ENCODE peak calls at places on chromosomes 7 and 10, in nine cellular contexts. D is tibial nerve, H is heart right ventricle, B is prostate gland, U is PC-3, F is mammary epithelial cell, O is GM20000, R is AG04450, T is Calu3. X is an unnamed sample.

GRCh38 chr10:30782543-30783461 is 153.2 kb upstream of the LYZL2 start:
- DNase-seq in D (no peak), H (no peak), B (no peak), U (peak), F (no peak), O (peak), R (no peak), T (peak), X (no peak)

GRCh38 chr10:34644245-34644644 is 170.9 kb downstream of the PARD3 start:
- DNase-seq in D (no peak), H (no peak), B (no peak), U (no peak), F (no peak), O (no peak), R (no peak), T (no peak), X (no peak)

GRCh38 chr7:42624471-42624870 is 287.4 kb downstream of the C7orf25 start:
- DNase-seq in D (no peak), H (no peak), B (no peak), U (peak), F (peak), O (no peak), R (no peak), T (no peak), X (no peak)

GRCh38 chr7:30196408-30196807 is 61.6 kb downstream of the MTURN start:
- DNase-seq in D (no peak), H (no peak), B (no peak), U (no peak), F (peak), O (no peak), R (no peak), T (no peak), X (no peak)

GRCh38 chr10:98267069-98267893 is 713 bp downstream of the LOXL4 start:
- DNase-seq in D (no peak), H (no peak), B (no peak), U (no peak), F (no peak), O (no peak), R (no peak), T (no peak), X (no peak)

GRCh38 chr10:49252313-49253034 is 46.5 kb upstream of the C10orf71 start:
- DNase-seq in D (no peak), H (no peak), B (no peak), U (peak), F (no peak), O (no peak), R (no peak), T (no peak), X (no peak)

GRCh38 chr7:55132890-55133551 is 114.2 kb downstream of the EGFR start:
- DNase-seq in D (peak), H (no peak), B (no peak), U (peak), F (peak), O (no peak), R (peak), T (peak), X (no peak)

GRCh38 chr7:72217151-72217550 is 195.0 kb downstream of the CALN1 start:
- DNase-seq in D (no peak), H (no peak), B (no peak), U (no peak), F (no peak), O (no peak), R (no peak), T (no peak), X (no peak)

GRCh38 chr7:66236713-66237303 is 31.7 kb downstream of the TPST1 start:
- DNase-seq in D (no peak), H (no peak), B (no peak), U (no peak), F (no peak), O (no peak), R (no peak), T (no peak), X (no peak)

GRCh38 chr10:16996530-16996964 is 133.1 kb downstream of the CUBN start:
- DNase-seq in D (no peak), H (no peak), B (no peak), U (peak), F (no peak), O (no peak), R (no peak), T (no peak), X (no peak)

GRCh38 chr7:95690367-95690947 is 81.9 kb upstream of the DYNC1I1 start:
- DNase-seq in D (no peak), H (peak), B (no peak), U (peak), F (peak), O (peak), R (peak), T (peak), X (no peak)

GRCh38 chr7:27367930-27368549 is 125.4 kb downstream of the EVX1 start:
- DNase-seq in D (no peak), H (no peak), B (no peak), U (no peak), F (no peak), O (no peak), R (no peak), T (no peak), X (no peak)

GRCh38 chr10:99784025-99784730 is 1.7 kb downstream of the ABCC2 start:
- DNase-seq in D (no peak), H (no peak), B (no peak), U (peak), F (peak), O (no peak), R (peak), T (no peak), X (no peak)

GRCh38 chr10:84202349-84202748 is 8.0 kb downstream of the CDHR1 start:
- DNase-seq in D (no peak), H (no peak), B (no peak), U (no peak), F (no peak), O (no peak), R (no peak), T (no peak), X (no peak)

GRCh38 chr10:63866075-63866746 is 345.0 kb downstream of the REEP3 start:
- DNase-seq in D (no peak), H (peak), B (peak), U (peak), F (peak), O (peak), R (no peak), T (peak), X (no peak)

GRCh38 chr7:130324270-130324669 is 20.3 kb upstream of the CPA5 start:
- DNase-seq in D (no peak), H (no peak), B (no peak), U (no peak), F (peak), O (no peak), R (no peak), T (no peak), X (no peak)

GRCh38 chr10:14184841-14185500 is 145.8 kb downstream of the FRMD4A start:
- DNase-seq in D (no peak), H (no peak), B (peak), U (no peak), F (peak), O (peak), R (no peak), T (no peak), X (peak)

GRCh38 chr10:14185501-14186045 is 145.2 kb downstream of the FRMD4A start:
- DNase-seq in D (no peak), H (no peak), B (no peak), U (peak), F (peak), O (peak), R (peak), T (no peak), X (peak)

GRCh38 chr10:14190702-14191101 is 140.0 kb downstream of the FRMD4A start:
- DNase-seq in D (no peak), H (no peak), B (no peak), U (no peak), F (no peak), O (no peak), R (no peak), T (no peak), X (no peak)

GRCh38 chr10:14182781-14183180 is 147.9 kb downstream of the FRMD4A start:
- DNase-seq in D (no peak), H (no peak), B (no peak), U (no peak), F (no peak), O (no peak), R (no peak), T (no peak), X (no peak)

GRCh38 chr10:14186245-14186644 is 144.5 kb downstream of the FRMD4A start:
- DNase-seq in D (no peak), H (no peak), B (no peak), U (no peak), F (no peak), O (no peak), R (no peak), T (no peak), X (no peak)
- TF ChIP-seq CTCF in D (no peak), H (peak), B (no peak), U (peak), F (peak), O (no peak), R (peak), T (no peak), X (no peak)

GRCh38 chr7:44261239-44261638 is 60.5 kb downstream of the YKT6 start:
- DNase-seq in D (no peak), H (no peak), B (no peak), U (no peak), F (no peak), O (peak), R (no peak), T (no peak), X (no peak)
- TF ChIP-seq CTCF in D (no peak), H (no peak), B (no peak), U (no peak), F (no peak), O (peak), R (no peak), T (no peak), X (no peak)

GRCh38 chr10:101046332-101047238 is 15.2 kb upstream of the KAZALD1 start:
- DNase-seq in D (no peak), H (no peak), B (no peak), U (no peak), F (no peak), O (no peak), R (no peak), T (no peak), X (no peak)
- TF ChIP-seq CTCF in D (no peak), H (no peak), B (no peak), U (no peak), F (no peak), O (no peak), R (peak), T (no peak), X (no peak)

DNA sequence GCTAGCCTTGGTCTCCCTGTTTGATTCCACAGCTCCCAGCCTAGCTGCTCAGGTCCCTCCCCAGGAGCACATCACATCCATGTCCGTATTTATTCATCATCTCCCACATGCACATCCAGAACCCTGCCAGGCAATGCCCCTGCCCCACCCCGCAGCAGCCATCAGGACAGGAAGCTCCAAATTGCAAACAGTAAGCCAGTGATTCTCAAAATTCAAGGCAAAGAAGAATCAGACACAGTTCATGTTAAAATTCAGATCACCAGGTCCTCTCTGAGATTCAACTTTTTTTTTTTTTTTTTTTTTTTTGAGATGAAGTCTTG is 17.7 kb downstream of the LRRC20 start:
- DNase-seq in D (no peak), H (no peak), B (no peak), U (no peak), F (no peak), O (no peak), R (no peak), T (no peak), X (no peak)
- TF ChIP-seq CTCF in D (no peak), H (no peak), B (no peak), U (peak), F (no peak), O (no peak), R (no peak), T (no peak), X (no peak)

GRCh38 chr7:116340201-116340847 is 130.0 kb downstream of the TES start:
- DNase-seq in D (no peak), H (no peak), B (no peak), U (peak), F (no peak), O (no peak), R (no peak), T (no peak), X (no peak)

GRCh38 chr7:116342125-116342524 is 131.8 kb downstream of the TES start:
- DNase-seq in D (no peak), H (no peak), B (no peak), U (no peak), F (no peak), O (no peak), R (no peak), T (no peak), X (no peak)

GRCh38 chr7:116339564-116339963 is 129.2 kb downstream of the TES start:
- DNase-seq in D (no peak), H (no peak), B (peak), U (peak), F (no peak), O (no peak), R (no peak), T (no peak), X (no peak)

GRCh38 chr7:116337800-116338199 is 127.5 kb downstream of the TES start:
- DNase-seq in D (no peak), H (no peak), B (no peak), U (peak), F (no peak), O (no peak), R (no peak), T (no peak), X (no peak)

DNA sequence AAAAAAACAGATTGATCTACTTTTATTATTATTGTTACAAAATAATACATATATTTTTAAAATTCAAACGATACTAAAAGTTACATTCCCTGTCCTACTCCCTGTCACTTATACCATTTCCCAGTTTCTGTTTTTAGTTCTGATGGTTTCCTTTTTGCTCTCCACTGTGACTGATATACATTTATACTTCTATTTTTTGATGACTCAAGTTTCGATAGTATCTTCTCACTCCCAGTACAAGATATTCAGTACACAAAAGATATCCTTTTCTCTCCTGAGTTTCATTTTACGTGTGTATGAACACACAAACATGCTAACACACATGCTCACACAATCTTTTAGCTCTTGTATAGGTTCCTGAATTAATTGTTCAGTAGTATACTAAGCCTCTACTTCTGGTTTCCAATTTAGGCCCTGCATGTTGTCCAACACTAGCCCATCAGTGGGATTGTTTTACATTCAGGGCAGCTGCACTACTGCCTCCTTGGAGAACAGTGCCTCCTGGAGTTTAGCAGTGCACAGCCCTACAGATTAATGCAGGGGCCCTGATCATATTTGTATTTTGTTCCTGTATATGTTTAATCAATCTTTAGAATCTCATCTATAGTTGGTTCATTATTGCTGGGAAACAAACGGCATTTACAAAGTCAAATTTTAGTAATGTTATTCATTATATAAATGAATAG is 131.0 kb downstream of the TES start:
- DNase-seq in D (no peak), H (no peak), B (no peak), U (peak), F (no peak), O (no peak), R (no peak), T (no peak), X (no peak)
- TF ChIP-seq CTCF in D (no peak), H (peak), B (no peak), U (peak), F (peak), O (no peak), R (peak), T (no peak), X (no peak)

GRCh38 chr10:5766189-5766588 is 47.0 kb downstream of the GDI2 start:
- DNase-seq in D (no peak), H (no peak), B (no peak), U (no peak), F (no peak), O (no peak), R (no peak), T (no peak), X (no peak)

GRCh38 chr10:5761220-5761619 is 52.0 kb downstream of the GDI2 start:
- DNase-seq in D (no peak), H (no peak), B (no peak), U (no peak), F (no peak), O (no peak), R (no peak), T (no peak), X (no peak)

GRCh38 chr10:5762531-5762930 is 50.7 kb downstream of the GDI2 start:
- DNase-seq in D (no peak), H (no peak), B (no peak), U (no peak), F (no peak), O (no peak), R (no peak), T (no peak), X (no peak)

GRCh38 chr10:5765617-5766016 is 47.6 kb downstream of the GDI2 start:
- DNase-seq in D (no peak), H (no peak), B (no peak), U (no peak), F (no peak), O (no peak), R (no peak), T (no peak), X (no peak)

DNA sequence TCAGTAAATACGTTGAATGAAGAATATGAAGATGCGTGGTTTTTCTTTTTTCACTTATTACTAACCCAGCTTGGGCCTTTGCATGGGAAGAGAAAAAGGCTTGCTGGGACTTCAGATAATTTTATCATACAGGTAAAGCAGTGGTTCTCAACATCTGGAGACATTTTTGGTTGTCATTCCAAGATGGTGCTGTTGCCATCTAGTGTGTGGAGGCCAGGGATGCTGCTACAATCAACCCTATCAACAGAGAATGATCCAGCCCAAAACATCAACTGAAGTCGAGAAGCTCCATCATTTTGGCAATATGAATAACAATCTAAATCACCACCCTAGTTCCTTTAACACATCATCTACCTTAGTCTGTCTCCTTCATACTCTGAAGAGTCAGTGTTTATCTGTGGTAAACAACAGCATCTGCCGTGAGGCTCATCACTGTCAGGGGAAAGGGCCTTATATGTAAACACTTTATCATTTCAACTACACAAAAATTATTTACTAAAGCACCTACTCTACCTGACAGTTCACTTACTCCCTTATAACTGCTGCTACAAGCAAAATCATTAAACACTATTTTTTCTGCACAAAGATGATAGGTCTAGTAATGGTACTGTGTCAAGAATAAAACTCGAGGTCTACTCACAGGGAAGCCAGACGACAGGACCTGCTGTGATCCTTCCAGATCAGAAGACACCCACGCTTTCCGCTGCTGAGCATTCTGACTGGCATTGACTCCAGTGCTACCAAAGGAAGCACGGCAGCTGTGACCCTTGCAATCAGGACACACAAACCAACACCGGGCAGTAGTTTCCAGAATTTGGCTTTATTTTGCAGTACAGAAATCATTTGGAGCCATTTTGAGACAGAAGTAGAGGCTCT is 48.6 kb downstream of the GDI2 start:
- DNase-seq in D (no peak), H (no peak), B (no peak), U (no peak), F (no peak), O (no peak), R (no peak), T (no peak), X (no peak)
- TF ChIP-seq CTCF in D (no peak), H (no peak), B (no peak), U (peak), F (no peak), O (no peak), R (no peak), T (no peak), X (no peak)

GRCh38 chr10:8873310-8873709 is 818.8 kb downstream of the GATA3 start:
- DNase-seq in D (no peak), H (no peak), B (no peak), U (peak), F (peak), O (no peak), R (no peak), T (no peak), X (no peak)
- TF ChIP-seq CTCF in D (no peak), H (no peak), B (peak), U (peak), F (peak), O (no peak), R (no peak), T (no peak), X (no peak)